ENCODE peak calls at places on chromosomes 16 and 17, in nine cellular contexts. H is neural progenitor cell, A is GM23248, G is HCT116, U is hepatocyte, X is PC-3, Q is GM23338, T is OCI-LY7, N is MM.1S. P is an unnamed sample.

GRCh38 chr17:72657467-72658317 is 434.8 kb downstream of the SLC39A11 start:
- DNase-seq in U (no peak), Q (peak), A (peak), H (no peak), N (no peak), T (no peak), X (peak), G (no peak), P (no peak)

GRCh38 chr16:87628940-87629339 is 26.6 kb downstream of the JPH3 start:
- DNase-seq in N (no peak), H (no peak), T (peak), X (peak), Q (no peak), G (no peak), U (no peak), A (peak), P (no peak)

GRCh38 chr16:82628741-82629140 is 2.0 kb downstream of the CDH13 start:
- DNase-seq in X (no peak), G (no peak), A (no peak), T (no peak), U (no peak), N (no peak), H (no peak), Q (no peak), P (no peak)

GRCh38 chr17:19338031-19338990 is 24.2 kb downstream of the B9D1 start:
- DNase-seq in X (peak), Q (peak), T (peak), G (no peak), A (peak), U (peak), N (peak), H (peak), P (peak)

GRCh38 chr17:52035336-52035915 is 123.1 kb downstream of the CA10 start:
- DNase-seq in X (no peak), G (no peak), N (no peak), U (no peak), Q (no peak), T (no peak), H (peak), A (no peak), P (no peak)

GRCh38 chr17:61399131-61400057 is at the start of gene TBX2:
- DNase-seq in U (peak), A (peak), T (no peak), N (peak), X (peak), G (no peak), Q (peak), H (peak), P (peak)

GRCh38 chr16:34802848-34803599 is 1343.6 kb downstream of the TP53TG3F start:
- DNase-seq in N (no peak), H (no peak), X (no peak), G (no peak), T (no peak), A (no peak), U (peak), Q (no peak), P (peak)

GRCh38 chr17:67311551-67311950 is 54.8 kb downstream of the PSMD12 start:
- DNase-seq in U (no peak), N (no peak), H (no peak), Q (peak), G (no peak), T (no peak), X (no peak), A (no peak), P (no peak)

GRCh38 chr17:49565948-49566491 is 9.7 kb upstream of the NXPH3 start:
- DNase-seq in G (no peak), Q (no peak), H (no peak), N (no peak), U (peak), T (no peak), X (peak), A (no peak), P (no peak)

GRCh38 chr16:73154063-73154870 is 106.3 kb upstream of the ZFHX3 start:
- DNase-seq in X (no peak), G (no peak), Q (no peak), H (no peak), N (no peak), U (no peak), A (no peak), T (no peak), P (no peak)

GRCh38 chr16:57797526-57798266 is 4.6 kb downstream of the KIFC3 start:
- DNase-seq in A (no peak), G (no peak), X (peak), H (peak), Q (peak), T (no peak), U (peak), N (peak), P (no peak)

GRCh38 chr16:51982715-51983680 is 563.9 kb downstream of the TOX3 start:
- DNase-seq in U (peak), N (peak), Q (peak), T (peak), X (peak), H (peak), A (peak), G (peak), P (peak)

GRCh38 chr17:34321981-34322380 is 2.7 kb downstream of the CCL8 start:
- DNase-seq in A (no peak), X (no peak), U (no peak), Q (no peak), N (no peak), H (no peak), T (no peak), G (no peak), P (no peak)

GRCh38 chr16:4059969-4060368 is 56.3 kb downstream of the ADCY9 start:
- DNase-seq in N (no peak), G (no peak), U (no peak), X (no peak), A (no peak), H (no peak), Q (no peak), T (no peak), P (no peak)

GRCh38 chr17:82036634-82037112 is 824 bp downstream of the DCXR start:
- DNase-seq in U (no peak), A (no peak), N (no peak), H (no peak), T (no peak), Q (no peak), G (no peak), X (no peak), P (no peak)

GRCh38 chr16:72927199-72928088 is 120.5 kb downstream of the ZFHX3 start:
- DNase-seq in Q (no peak), T (no peak), N (no peak), A (peak), H (no peak), G (no peak), X (peak), U (no peak), P (peak)

GRCh38 chr16:82653550-82654511 is 27.1 kb downstream of the CDH13 start:
- DNase-seq in N (peak), H (no peak), Q (peak), G (peak), X (peak), A (peak), U (peak), T (peak), P (no peak)

GRCh38 chr17:50331085-50331791 is 14.7 kb upstream of the XYLT2 start:
- DNase-seq in X (peak), G (no peak), H (no peak), U (no peak), T (no peak), Q (no peak), A (peak), N (no peak), P (no peak)

GRCh38 chr17:39920218-39921210 is 2.1 kb upstream of the GSDMB start:
- DNase-seq in G (no peak), H (no peak), T (no peak), Q (peak), A (no peak), N (no peak), U (peak), X (no peak), P (no peak)

GRCh38 chr17:17718251-17718650 is 37.0 kb downstream of the RAI1 start:
- DNase-seq in U (no peak), N (peak), H (no peak), Q (no peak), G (no peak), T (no peak), A (no peak), X (no peak), P (no peak)

GRCh38 chr17:80992077-80992947 is 671 bp downstream of the CHMP6 start:
- DNase-seq in A (peak), H (peak), U (peak), N (peak), G (no peak), Q (peak), X (no peak), T (no peak), P (peak)

GRCh38 chr17:66755101-66755943 is 79.6 kb upstream of the CACNG5 start:
- DNase-seq in A (no peak), H (no peak), G (peak), N (no peak), T (no peak), U (no peak), X (peak), Q (no peak), P (no peak)

GRCh38 chr16:15966420-15967222 is 17.2 kb downstream of the ABCC1 start:
- DNase-seq in U (no peak), Q (no peak), T (no peak), H (no peak), N (no peak), G (peak), A (peak), X (peak), P (peak)

GRCh38 chr17:56596741-56597494 is 3.4 kb downstream of the NOG start:
- DNase-seq in U (no peak), Q (peak), N (no peak), H (peak), A (peak), X (no peak), G (no peak), T (no peak), P (peak)

GRCh38 chr17:63433746-63434591 is 12.1 kb downstream of the CYB561 start:
- DNase-seq in G (no peak), T (no peak), X (peak), U (peak), H (no peak), Q (no peak), N (no peak), A (peak), P (peak)

GRCh38 chr17:38798614-38799500 is 499 bp downstream of the PIP4K2B start:
- DNase-seq in Q (peak), X (peak), H (peak), N (peak), G (no peak), T (no peak), A (peak), U (peak), P (peak)

GRCh38 chr16:68401871-68402747 is 46.2 kb downstream of the SMPD3 start:
- DNase-seq in G (no peak), U (no peak), Q (no peak), N (no peak), H (no peak), A (peak), T (no peak), X (peak), P (no peak)

GRCh38 chr16:68402748-68403040 is 45.6 kb downstream of the SMPD3 start:
- DNase-seq in N (no peak), X (no peak), A (no peak), G (no peak), T (no peak), H (no peak), U (no peak), Q (peak), P (no peak)

GRCh38 chr16:68404736-68405345 is 43.5 kb downstream of the SMPD3 start:
- DNase-seq in T (no peak), U (no peak), H (no peak), N (no peak), G (no peak), X (no peak), A (no peak), Q (no peak), P (no peak)

GRCh38 chr16:68403177-68403576 is 45.1 kb downstream of the SMPD3 start:
- DNase-seq in G (no peak), N (no peak), A (no peak), U (no peak), T (no peak), X (no peak), Q (no peak), H (no peak), P (no peak)

DNA sequence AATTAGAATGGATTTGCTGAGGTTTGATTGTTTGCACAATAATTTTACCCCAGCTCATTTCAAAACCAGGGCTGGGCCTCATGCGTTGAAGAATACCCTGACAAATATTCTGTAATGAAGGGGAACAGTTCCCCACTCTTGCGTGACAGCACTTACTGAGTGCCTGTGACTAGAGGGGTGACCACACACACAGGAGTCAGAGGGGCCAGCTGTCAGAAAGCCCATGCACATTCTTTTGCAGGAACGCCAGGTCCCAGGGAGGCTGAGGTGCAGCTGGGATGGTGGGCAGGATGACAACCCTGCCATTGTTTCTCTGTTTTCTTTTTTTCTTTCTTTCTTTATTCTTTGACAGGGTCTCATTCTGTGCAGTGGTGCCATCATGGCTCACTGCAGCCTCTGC is 44.6 kb downstream of the SMPD3 start:
- DNase-seq in N (no peak), Q (no peak), G (no peak), H (no peak), U (no peak), T (no peak), A (no peak), X (no peak), P (no peak)
- H3K4me2 ChIP-seq in N (no peak), Q (no peak), G (no peak), H (no peak), U (no peak), T (no peak), A (no peak), X (no peak), P (no peak)

DNA sequence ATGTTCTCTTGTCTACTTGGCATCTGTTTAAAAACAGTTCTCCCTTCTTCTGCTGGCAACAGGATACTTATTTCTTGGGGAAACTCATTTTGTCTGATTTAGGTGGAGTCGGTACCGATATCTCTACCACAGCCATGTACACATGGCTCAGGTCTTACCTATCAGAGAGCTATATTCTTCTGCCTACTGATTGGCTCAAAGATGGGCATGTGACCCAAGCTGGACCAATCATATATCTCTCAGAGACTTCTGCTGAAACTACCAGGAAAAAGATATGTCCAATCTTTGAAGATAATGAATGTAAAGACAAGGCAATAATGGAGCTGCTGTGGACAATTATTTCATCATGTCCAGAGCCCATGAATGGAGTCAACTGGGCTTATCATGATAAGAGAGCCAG is 21.6 kb upstream of the SHISA9 start:
- DNase-seq in H (no peak), G (no peak), Q (no peak), T (no peak), U (no peak), N (no peak), A (no peak), X (no peak), P (no peak)
- TF ChIP-seq EZH2phosphoT487 in H (no peak), G (no peak), Q (no peak), T (no peak), U (no peak), N (no peak), A (no peak), X (no peak), P (no peak)

DNA sequence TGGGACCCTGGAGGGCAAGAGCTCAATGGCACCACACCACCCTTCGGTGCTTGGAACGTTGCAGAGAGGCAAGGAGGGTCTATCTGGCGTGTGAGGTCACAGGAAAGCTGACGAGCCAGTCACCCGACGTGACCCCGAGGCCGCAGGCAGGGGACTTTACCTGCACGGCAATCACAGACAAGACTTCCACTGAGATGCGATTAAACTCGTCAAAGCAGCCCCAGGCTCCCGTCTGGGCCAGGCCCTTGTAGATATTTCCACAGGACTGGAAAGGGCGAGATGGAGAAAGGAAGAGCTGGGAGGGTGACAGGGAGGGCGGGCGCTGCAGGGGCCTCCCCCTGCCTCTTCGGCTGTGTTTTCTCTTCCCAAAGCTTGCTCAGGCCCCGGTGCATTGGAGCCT is 78.3 kb downstream of the DNAH17 start:
- DNase-seq in H (no peak), X (no peak), Q (peak), T (no peak), N (no peak), U (no peak), G (no peak), A (no peak), P (peak)
- H3K4me2 ChIP-seq in H (no peak), X (no peak), Q (peak), T (no peak), N (no peak), U (no peak), G (no peak), A (no peak), P (no peak)

DNA sequence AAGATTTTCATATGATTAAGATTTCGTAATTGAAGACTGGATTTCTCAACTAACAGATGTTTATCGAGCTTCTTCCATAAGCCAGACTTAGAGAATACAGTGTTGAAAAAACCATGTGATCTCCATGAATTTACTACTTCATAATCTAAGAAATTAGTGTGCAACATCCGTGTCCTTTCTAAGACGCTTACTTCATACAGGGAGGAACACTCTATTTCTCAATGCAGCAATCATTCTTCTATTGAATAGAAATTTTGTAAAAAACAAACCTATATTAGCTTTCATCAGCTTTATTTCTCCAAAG is 946.3 kb downstream of the KCNJ2 start:
- DNase-seq in Q (no peak), A (peak), T (no peak), U (no peak), X (no peak), N (no peak), H (no peak), G (no peak), P (no peak)
- TF ChIP-seq EZH2phosphoT487 in Q (no peak), A (no peak), T (no peak), U (no peak), X (no peak), N (no peak), H (no peak), G (no peak), P (no peak)

GRCh38 chr17:1563786-1564613 is 1.4 kb upstream of the PITPNA start:
- DNase-seq in Q (no peak), G (no peak), H (no peak), N (no peak), A (no peak), X (peak), U (peak), T (no peak), P (no peak)

GRCh38 chr17:1571362-1571746 is 8.8 kb upstream of the PITPNA start:
- DNase-seq in H (no peak), A (no peak), G (no peak), U (peak), N (no peak), T (no peak), X (no peak), Q (no peak), P (no peak)

GRCh38 chr17:1565860-1566259 is 3.3 kb upstream of the PITPNA start:
- DNase-seq in G (no peak), X (no peak), T (no peak), Q (no peak), U (no peak), N (no peak), A (no peak), H (no peak), P (no peak)

GRCh38 chr17:1573932-1574696 is 11.5 kb upstream of the PITPNA start:
- DNase-seq in X (peak), G (peak), A (peak), H (peak), T (peak), N (peak), Q (peak), U (peak), P (peak)

GRCh38 chr17:1568950-1569810 is 6.6 kb upstream of the PITPNA start:
- DNase-seq in G (no peak), U (no peak), X (peak), H (no peak), N (no peak), A (no peak), T (no peak), Q (no peak), P (no peak)
- H3K4me2 ChIP-seq in G (no peak), U (no peak), X (no peak), H (no peak), N (no peak), A (no peak), T (no peak), Q (peak), P (no peak)

DNA sequence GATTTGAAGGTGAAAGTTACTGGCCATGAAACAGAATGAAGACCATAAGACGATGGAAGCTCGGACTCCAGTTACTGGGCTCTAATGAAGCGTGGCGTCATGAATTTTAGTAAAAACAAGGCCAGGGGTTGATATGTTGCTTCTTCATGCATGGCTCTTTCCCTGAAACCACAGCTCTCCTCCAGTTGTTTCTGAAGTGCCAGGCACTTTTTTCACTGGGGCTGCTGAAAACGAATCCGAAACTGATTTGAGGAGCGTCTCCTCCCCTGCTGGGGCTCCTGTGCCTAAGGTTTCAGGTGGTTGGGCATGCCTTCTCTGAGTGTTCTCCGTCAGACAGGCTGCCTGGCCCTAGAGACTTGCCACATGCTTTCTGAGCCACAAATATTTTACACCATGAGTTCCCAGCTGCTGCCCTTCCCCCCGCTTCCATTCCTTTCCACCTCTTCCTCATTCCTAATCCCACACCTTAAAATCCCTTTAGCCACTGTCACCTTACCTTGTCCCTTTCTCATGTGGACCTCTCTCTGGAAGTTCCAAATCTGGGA is 3.7 kb upstream of the MYL4 start:
- DNase-seq in Q (peak), N (peak), U (peak), G (no peak), T (peak), A (peak), H (no peak), X (no peak), P (no peak)
- TF ChIP-seq EZH2phosphoT487 in Q (no peak), N (no peak), U (no peak), G (no peak), T (no peak), A (no peak), H (no peak), X (no peak), P (no peak)

GRCh38 chr16:81469710-81470481 is 25.3 kb downstream of the CMIP start:
- DNase-seq in Q (no peak), A (no peak), X (no peak), G (no peak), H (no peak), U (no peak), N (peak), T (peak), P (no peak)
- H3K4me2 ChIP-seq in Q (no peak), A (no peak), X (no peak), G (no peak), H (no peak), U (no peak), N (peak), T (peak), P (no peak)

GRCh38 chr17:28940675-28941074 is 10.6 kb downstream of the PHF12 start:
- DNase-seq in T (no peak), U (no peak), G (no peak), N (no peak), A (no peak), Q (no peak), H (peak), X (no peak), P (no peak)
- TF ChIP-seq EZH2phosphoT487 in T (no peak), U (no peak), G (no peak), N (no peak), A (no peak), Q (no peak), H (no peak), X (no peak), P (no peak)

GRCh38 chr17:47872019-47872650 is 21.2 kb upstream of the SP6 start:
- DNase-seq in H (peak), G (no peak), X (no peak), T (no peak), U (no peak), N (no peak), A (peak), Q (peak), P (no peak)
- H3K4me2 ChIP-seq in H (peak), G (no peak), X (no peak), T (no peak), U (peak), N (no peak), A (no peak), Q (peak), P (no peak)